ENCODE peak calls at places on chromosomes 3 and 15, in eight cellular contexts. One of them, this sample, is unnamed.

GRCh38 chr3:64143399-64144130 is 81.7 kb downstream of the PRICKLE2 start:
- DNase-seq in AG08395: peak
- DNase-seq in NCI-H748 treated with DMSO at 0.1 percent for 48 hours: peak
- DNase-seq in T-helper 2 cell: no peak
- DNase-seq in hypothalamus: no peak
- DNase-seq in activated CD4-positive, alpha-beta T cell treated with anti-CD3 and anti-CD28 coated beads for 1 hour: no peak
- DNase-seq in left ventricle myocardium inferior: no peak
- DNase-seq in SK-N-SH: no peak
- DNase-seq in this sample: no peak

GRCh38 chr3:15616053-15616452 is 14.5 kb downstream of the BTD start:
- DNase-seq in AG08395: no peak
- DNase-seq in NCI-H748 treated with DMSO at 0.1 percent for 48 hours: no peak
- DNase-seq in T-helper 2 cell: no peak
- DNase-seq in hypothalamus: no peak
- DNase-seq in activated CD4-positive, alpha-beta T cell treated with anti-CD3 and anti-CD28 coated beads for 1 hour: no peak
- DNase-seq in left ventricle myocardium inferior: no peak
- DNase-seq in SK-N-SH: no peak
- DNase-seq in this sample: no peak

GRCh38 chr3:126926684-126927404 is 56.1 kb upstream of the PLXNA1 start:
- DNase-seq in AG08395: peak
- DNase-seq in NCI-H748 treated with DMSO at 0.1 percent for 48 hours: no peak
- DNase-seq in T-helper 2 cell: no peak
- DNase-seq in hypothalamus: no peak
- DNase-seq in activated CD4-positive, alpha-beta T cell treated with anti-CD3 and anti-CD28 coated beads for 1 hour: no peak
- DNase-seq in left ventricle myocardium inferior: peak
- DNase-seq in SK-N-SH: no peak
- DNase-seq in this sample: no peak

GRCh38 chr3:153038779-153039178 is 123.2 kb upstream of the RAP2B start:
- DNase-seq in AG08395: no peak
- DNase-seq in NCI-H748 treated with DMSO at 0.1 percent for 48 hours: no peak
- DNase-seq in T-helper 2 cell: no peak
- DNase-seq in hypothalamus: no peak
- DNase-seq in activated CD4-positive, alpha-beta T cell treated with anti-CD3 and anti-CD28 coated beads for 1 hour: no peak
- DNase-seq in left ventricle myocardium inferior: no peak
- DNase-seq in SK-N-SH: no peak
- DNase-seq in this sample: no peak

GRCh38 chr3:168722091-168722490 is 626.4 kb upstream of the GOLIM4 start:
- DNase-seq in AG08395: no peak
- DNase-seq in NCI-H748 treated with DMSO at 0.1 percent for 48 hours: no peak
- DNase-seq in T-helper 2 cell: no peak
- DNase-seq in hypothalamus: no peak
- DNase-seq in activated CD4-positive, alpha-beta T cell treated with anti-CD3 and anti-CD28 coated beads for 1 hour: no peak
- DNase-seq in left ventricle myocardium inferior: no peak
- DNase-seq in SK-N-SH: no peak
- DNase-seq in this sample: no peak

GRCh38 chr3:39639344-39640236 is 169.8 kb upstream of the MYRIP start:
- DNase-seq in AG08395: peak
- DNase-seq in NCI-H748 treated with DMSO at 0.1 percent for 48 hours: no peak
- DNase-seq in T-helper 2 cell: peak
- DNase-seq in hypothalamus: no peak
- DNase-seq in activated CD4-positive, alpha-beta T cell treated with anti-CD3 and anti-CD28 coated beads for 1 hour: no peak
- DNase-seq in left ventricle myocardium inferior: no peak
- DNase-seq in SK-N-SH: no peak
- DNase-seq in this sample: no peak

GRCh38 chr3:188270423-188270972 is 116.5 kb downstream of the LPP start:
- DNase-seq in AG08395: peak
- DNase-seq in NCI-H748 treated with DMSO at 0.1 percent for 48 hours: no peak
- DNase-seq in T-helper 2 cell: no peak
- DNase-seq in hypothalamus: no peak
- DNase-seq in activated CD4-positive, alpha-beta T cell treated with anti-CD3 and anti-CD28 coated beads for 1 hour: no peak
- DNase-seq in left ventricle myocardium inferior: no peak
- DNase-seq in SK-N-SH: no peak
- DNase-seq in this sample: no peak

GRCh38 chr3:169686874-169687273 is 23.4 kb upstream of the MECOM start:
- DNase-seq in AG08395: no peak
- DNase-seq in NCI-H748 treated with DMSO at 0.1 percent for 48 hours: no peak
- DNase-seq in T-helper 2 cell: no peak
- DNase-seq in hypothalamus: no peak
- DNase-seq in activated CD4-positive, alpha-beta T cell treated with anti-CD3 and anti-CD28 coated beads for 1 hour: no peak
- DNase-seq in left ventricle myocardium inferior: no peak
- DNase-seq in SK-N-SH: no peak
- DNase-seq in this sample: no peak

GRCh38 chr15:84810073-84810840 is 6.9 kb upstream of the ALPK3 start:
- DNase-seq in AG08395: peak
- DNase-seq in NCI-H748 treated with DMSO at 0.1 percent for 48 hours: no peak
- DNase-seq in T-helper 2 cell: no peak
- DNase-seq in hypothalamus: no peak
- DNase-seq in activated CD4-positive, alpha-beta T cell treated with anti-CD3 and anti-CD28 coated beads for 1 hour: no peak
- DNase-seq in left ventricle myocardium inferior: no peak
- DNase-seq in SK-N-SH: no peak
- DNase-seq in this sample: no peak

GRCh38 chr3:43885908-43886618 is 195.3 kb downstream of the ABHD5 start:
- DNase-seq in AG08395: no peak
- DNase-seq in NCI-H748 treated with DMSO at 0.1 percent for 48 hours: no peak
- DNase-seq in T-helper 2 cell: no peak
- DNase-seq in hypothalamus: no peak
- DNase-seq in activated CD4-positive, alpha-beta T cell treated with anti-CD3 and anti-CD28 coated beads for 1 hour: no peak
- DNase-seq in left ventricle myocardium inferior: no peak
- DNase-seq in SK-N-SH: no peak
- DNase-seq in this sample: no peak

GRCh38 chr15:96070636-96071035 is 259.9 kb upstream of the NR2F2 start:
- DNase-seq in AG08395: no peak
- DNase-seq in NCI-H748 treated with DMSO at 0.1 percent for 48 hours: no peak
- DNase-seq in T-helper 2 cell: no peak
- DNase-seq in hypothalamus: no peak
- DNase-seq in activated CD4-positive, alpha-beta T cell treated with anti-CD3 and anti-CD28 coated beads for 1 hour: no peak
- DNase-seq in left ventricle myocardium inferior: no peak
- DNase-seq in SK-N-SH: no peak
- DNase-seq in this sample: no peak

GRCh38 chr3:177810162-177810623 is 612.9 kb upstream of the TBL1XR1 start:
- DNase-seq in AG08395: peak
- DNase-seq in NCI-H748 treated with DMSO at 0.1 percent for 48 hours: no peak
- DNase-seq in T-helper 2 cell: peak
- DNase-seq in hypothalamus: no peak
- DNase-seq in activated CD4-positive, alpha-beta T cell treated with anti-CD3 and anti-CD28 coated beads for 1 hour: no peak
- DNase-seq in left ventricle myocardium inferior: no peak
- DNase-seq in SK-N-SH: no peak
- DNase-seq in this sample: no peak

GRCh38 chr15:22855791-22856190 is 17.3 kb downstream of the NIPA2 start:
- DNase-seq in AG08395: no peak
- DNase-seq in NCI-H748 treated with DMSO at 0.1 percent for 48 hours: no peak
- DNase-seq in T-helper 2 cell: no peak
- DNase-seq in hypothalamus: no peak
- DNase-seq in activated CD4-positive, alpha-beta T cell treated with anti-CD3 and anti-CD28 coated beads for 1 hour: no peak
- DNase-seq in left ventricle myocardium inferior: no peak
- DNase-seq in SK-N-SH: no peak
- DNase-seq in this sample: no peak

GRCh38 chr3:45666729-45667440 is 22.3 kb upstream of the SACM1L start:
- DNase-seq in AG08395: peak
- DNase-seq in NCI-H748 treated with DMSO at 0.1 percent for 48 hours: no peak
- DNase-seq in T-helper 2 cell: no peak
- DNase-seq in hypothalamus: no peak
- DNase-seq in activated CD4-positive, alpha-beta T cell treated with anti-CD3 and anti-CD28 coated beads for 1 hour: no peak
- DNase-seq in left ventricle myocardium inferior: peak
- DNase-seq in SK-N-SH: peak
- DNase-seq in this sample: no peak

GRCh38 chr3:140715035-140715434 is 37.2 kb downstream of the TRIM42 start:
- DNase-seq in AG08395: no peak
- DNase-seq in NCI-H748 treated with DMSO at 0.1 percent for 48 hours: peak
- DNase-seq in T-helper 2 cell: no peak
- DNase-seq in hypothalamus: no peak
- DNase-seq in activated CD4-positive, alpha-beta T cell treated with anti-CD3 and anti-CD28 coated beads for 1 hour: no peak
- DNase-seq in left ventricle myocardium inferior: no peak
- DNase-seq in SK-N-SH: no peak
- DNase-seq in this sample: no peak

GRCh38 chr15:58999694-59000093 is 12.2 kb downstream of the RNF111 start:
- DNase-seq in AG08395: no peak
- DNase-seq in NCI-H748 treated with DMSO at 0.1 percent for 48 hours: no peak
- DNase-seq in T-helper 2 cell: no peak
- DNase-seq in hypothalamus: no peak
- DNase-seq in activated CD4-positive, alpha-beta T cell treated with anti-CD3 and anti-CD28 coated beads for 1 hour: no peak
- DNase-seq in left ventricle myocardium inferior: no peak
- DNase-seq in SK-N-SH: no peak
- DNase-seq in this sample: no peak

GRCh38 chr15:75736256-75736655 is 23.6 kb upstream of the CSPG4 start:
- DNase-seq in AG08395: no peak
- DNase-seq in NCI-H748 treated with DMSO at 0.1 percent for 48 hours: no peak
- DNase-seq in T-helper 2 cell: no peak
- DNase-seq in hypothalamus: no peak
- DNase-seq in activated CD4-positive, alpha-beta T cell treated with anti-CD3 and anti-CD28 coated beads for 1 hour: no peak
- DNase-seq in left ventricle myocardium inferior: no peak
- DNase-seq in SK-N-SH: no peak
- DNase-seq in this sample: no peak

GRCh38 chr15:95497681-95498080 is 832.8 kb upstream of the NR2F2 start:
- DNase-seq in AG08395: no peak
- DNase-seq in NCI-H748 treated with DMSO at 0.1 percent for 48 hours: no peak
- DNase-seq in T-helper 2 cell: no peak
- DNase-seq in hypothalamus: no peak
- DNase-seq in activated CD4-positive, alpha-beta T cell treated with anti-CD3 and anti-CD28 coated beads for 1 hour: no peak
- DNase-seq in left ventricle myocardium inferior: no peak
- DNase-seq in SK-N-SH: no peak
- DNase-seq in this sample: no peak

GRCh38 chr15:76964157-76964556 is 30.8 kb upstream of the PSTPIP1 start:
- DNase-seq in AG08395: no peak
- DNase-seq in NCI-H748 treated with DMSO at 0.1 percent for 48 hours: no peak
- DNase-seq in T-helper 2 cell: no peak
- DNase-seq in hypothalamus: no peak
- DNase-seq in activated CD4-positive, alpha-beta T cell treated with anti-CD3 and anti-CD28 coated beads for 1 hour: no peak
- DNase-seq in left ventricle myocardium inferior: no peak
- DNase-seq in SK-N-SH: no peak
- DNase-seq in this sample: no peak

GRCh38 chr3:184700759-184701158 is 11.1 kb downstream of the MAGEF1 start:
- DNase-seq in AG08395: no peak
- DNase-seq in NCI-H748 treated with DMSO at 0.1 percent for 48 hours: no peak
- DNase-seq in T-helper 2 cell: no peak
- DNase-seq in hypothalamus: no peak
- DNase-seq in activated CD4-positive, alpha-beta T cell treated with anti-CD3 and anti-CD28 coated beads for 1 hour: no peak
- DNase-seq in left ventricle myocardium inferior: no peak
- DNase-seq in SK-N-SH: no peak
- DNase-seq in this sample: no peak

GRCh38 chr3:166444336-166444735 is 607.1 kb upstream of the BCHE start:
- DNase-seq in AG08395: no peak
- DNase-seq in NCI-H748 treated with DMSO at 0.1 percent for 48 hours: no peak
- DNase-seq in T-helper 2 cell: no peak
- DNase-seq in hypothalamus: no peak
- DNase-seq in activated CD4-positive, alpha-beta T cell treated with anti-CD3 and anti-CD28 coated beads for 1 hour: no peak
- DNase-seq in left ventricle myocardium inferior: no peak
- DNase-seq in SK-N-SH: no peak
- DNase-seq in this sample: no peak

GRCh38 chr3:32593903-32594525 is 23.4 kb upstream of the DYNC1LI1 start:
- DNase-seq in AG08395: peak
- DNase-seq in NCI-H748 treated with DMSO at 0.1 percent for 48 hours: no peak
- DNase-seq in T-helper 2 cell: no peak
- DNase-seq in hypothalamus: no peak
- DNase-seq in activated CD4-positive, alpha-beta T cell treated with anti-CD3 and anti-CD28 coated beads for 1 hour: no peak
- DNase-seq in left ventricle myocardium inferior: no peak
- DNase-seq in SK-N-SH: no peak
- DNase-seq in this sample: no peak

GRCh38 chr3:182516597-182517336 is 276.5 kb upstream of the ATP11B start:
- DNase-seq in AG08395: no peak
- DNase-seq in NCI-H748 treated with DMSO at 0.1 percent for 48 hours: no peak
- DNase-seq in T-helper 2 cell: no peak
- DNase-seq in hypothalamus: no peak
- DNase-seq in activated CD4-positive, alpha-beta T cell treated with anti-CD3 and anti-CD28 coated beads for 1 hour: no peak
- DNase-seq in left ventricle myocardium inferior: no peak
- DNase-seq in SK-N-SH: no peak
- DNase-seq in this sample: no peak

GRCh38 chr3:109184726-109185125 is 48.2 kb downstream of the C3orf85 start:
- DNase-seq in AG08395: no peak
- DNase-seq in NCI-H748 treated with DMSO at 0.1 percent for 48 hours: no peak
- DNase-seq in T-helper 2 cell: no peak
- DNase-seq in hypothalamus: no peak
- DNase-seq in activated CD4-positive, alpha-beta T cell treated with anti-CD3 and anti-CD28 coated beads for 1 hour: no peak
- DNase-seq in left ventricle myocardium inferior: no peak
- DNase-seq in SK-N-SH: no peak
- DNase-seq in this sample: no peak

GRCh38 chr15:45645026-45645980 is 10.5 kb downstream of the SQOR start:
- DNase-seq in AG08395: peak
- DNase-seq in NCI-H748 treated with DMSO at 0.1 percent for 48 hours: no peak
- DNase-seq in T-helper 2 cell: peak
- DNase-seq in hypothalamus: no peak
- DNase-seq in activated CD4-positive, alpha-beta T cell treated with anti-CD3 and anti-CD28 coated beads for 1 hour: no peak
- DNase-seq in left ventricle myocardium inferior: no peak
- DNase-seq in SK-N-SH: no peak
- DNase-seq in this sample: no peak

GRCh38 chr15:70964058-70964457 is 71.4 kb downstream of the LRRC49 start:
- DNase-seq in AG08395: no peak
- DNase-seq in NCI-H748 treated with DMSO at 0.1 percent for 48 hours: no peak
- DNase-seq in T-helper 2 cell: no peak
- DNase-seq in hypothalamus: no peak
- DNase-seq in activated CD4-positive, alpha-beta T cell treated with anti-CD3 and anti-CD28 coated beads for 1 hour: no peak
- DNase-seq in left ventricle myocardium inferior: no peak
- DNase-seq in SK-N-SH: no peak
- DNase-seq in this sample: no peak

GRCh38 chr15:70806992-70807712 is 43.8 kb upstream of the UACA start:
- DNase-seq in AG08395: no peak
- DNase-seq in NCI-H748 treated with DMSO at 0.1 percent for 48 hours: no peak
- DNase-seq in T-helper 2 cell: no peak
- DNase-seq in hypothalamus: peak
- DNase-seq in activated CD4-positive, alpha-beta T cell treated with anti-CD3 and anti-CD28 coated beads for 1 hour: no peak
- DNase-seq in left ventricle myocardium inferior: peak
- DNase-seq in SK-N-SH: no peak
- DNase-seq in this sample: no peak

GRCh38 chr3:132758740-132759139 is 36.5 kb upstream of the NPHP3 start:
- DNase-seq in AG08395: no peak
- DNase-seq in NCI-H748 treated with DMSO at 0.1 percent for 48 hours: no peak
- DNase-seq in T-helper 2 cell: no peak
- DNase-seq in hypothalamus: no peak
- DNase-seq in activated CD4-positive, alpha-beta T cell treated with anti-CD3 and anti-CD28 coated beads for 1 hour: no peak
- DNase-seq in left ventricle myocardium inferior: no peak
- DNase-seq in SK-N-SH: no peak
- DNase-seq in this sample: no peak

This sample was measured in amygdala.